ENCODE peak calls at places on chromosomes 6 and 20, in eight cellular contexts. G, T, S, C, X, O, W and K are unnamed samples.

GRCh38 chr6:18154507-18155272 is at the start of gene TPMT:
- DNase-seq in G (no peak), T (no peak), S (no peak), C (no peak), X (peak; percentile 2), O (peak; percentile 99), W (no peak), K (no peak)

GRCh38 chr6:169859978-169860703 is 108.7 kb downstream of the ERMARD start:
- DNase-seq in G (no peak), T (no peak), S (no peak), C (no peak), X (no peak), O (no peak), W (peak; percentile 37), K (no peak)

GRCh38 chr6:132298344-132298949 is 102.8 kb downstream of the MOXD1 start:
- DNase-seq in G (peak; percentile 28), T (peak; percentile 80), S (no peak), C (peak; percentile 44), X (no peak), O (no peak), W (no peak), K (peak; percentile 52)

GRCh38 chr6:161360505-161360904 is 86.6 kb upstream of the AGPAT4 start:
- DNase-seq in G (no peak), T (no peak), S (no peak), C (no peak), X (no peak), O (no peak), W (no peak), K (no peak)

GRCh38 chr6:101876431-101876830 is 482.9 kb downstream of the GRIK2 start:
- DNase-seq in G (no peak), T (no peak), S (no peak), C (no peak), X (no peak), O (no peak), W (no peak), K (no peak)

GRCh38 chr6:51996296-51996947 is 91.0 kb downstream of the PKHD1 start:
- DNase-seq in G (no peak), T (no peak), S (no peak), C (no peak), X (no peak), O (no peak), W (no peak), K (no peak)

GRCh38 chr20:47137231-47137865 is 219.2 kb downstream of the ZMYND8 start:
- DNase-seq in G (no peak), T (no peak), S (no peak), C (no peak), X (no peak), O (no peak), W (no peak), K (no peak)

GRCh38 chr6:106608080-106608668 is 21.1 kb downstream of the RTN4IP1 start:
- DNase-seq in G (peak; percentile 65), T (peak; percentile 29), S (peak; percentile 12), C (no peak), X (no peak), O (no peak), W (no peak), K (peak; percentile 66)

GRCh38 chr20:1891263-1892121 is 3.7 kb upstream of the SIRPA start:
- DNase-seq in G (no peak), T (no peak), S (no peak), C (no peak), X (no peak), O (no peak), W (no peak), K (no peak)

GRCh38 chr20:61042501-61043385 is 209.3 kb upstream of the CDH4 start:
- DNase-seq in G (peak; percentile 18), T (peak; percentile 44), S (no peak), C (no peak), X (no peak), O (no peak), W (no peak), K (no peak)

GRCh38 chr6:130020106-130020851 is 1.9 kb downstream of the L3MBTL3 start:
- DNase-seq in G (no peak), T (no peak), S (peak; percentile 22), C (no peak), X (peak; percentile 42), O (peak; percentile 57), W (peak; percentile 46), K (peak; percentile 51)

GRCh38 chr6:35297541-35298481 is at the start of gene DEF6:
- DNase-seq in G (peak; percentile 84), T (peak; percentile 78), S (peak; percentile 85), C (peak; percentile 90), X (peak; percentile 83), O (peak; percentile 89), W (peak; percentile 89), K (peak; percentile 84)

GRCh38 chr20:38412877-38413577 is 22.1 kb downstream of the SNHG17 start:
- DNase-seq in G (no peak), T (no peak), S (no peak), C (peak; percentile 4), X (no peak), O (no peak), W (no peak), K (no peak)

GRCh38 chr6:1609662-1610496 is at the start of gene FOXC1:
- DNase-seq in G (peak; percentile 94), T (peak; percentile 17), S (no peak), C (peak; percentile 76), X (no peak), O (peak; percentile 88), W (peak; percentile 92), K (no peak)

GRCh38 chr20:57465943-57466342 is 59.0 kb downstream of the CTCFL start:
- DNase-seq in G (no peak), T (no peak), S (no peak), C (no peak), X (no peak), O (no peak), W (no peak), K (no peak)

GRCh38 chr20:64188682-64189529 is 24.7 kb downstream of the MYT1 start:
- DNase-seq in G (peak; percentile 79), T (peak; percentile 56), S (no peak), C (peak; percentile 35), X (no peak), O (no peak), W (peak; percentile 10), K (no peak)